ENCODE peak calls at places on chromosomes 4 and X, in four cellular contexts. B is head of caudate nucleus, S is neural progenitor cell, E is NCI-H345. K is an unnamed sample.
A peak's percentile ranks its signal among the peaks of the same experiment; 100 is the strongest.

GRCh38 chr4:150297861-150298474 is 219.7 kb downstream of the DCLK2 start:
- DNase-seq in B (no peak), S (peak; percentile 74), E (peak; percentile 1), K (peak; percentile 49)

GRCh38 chr4:103422467-103423219 is 224.5 kb upstream of the CENPE start:
- DNase-seq in B (no peak), S (no peak), E (no peak), K (no peak)

GRCh38 chr4:80213117-80213815 is 16.0 kb downstream of the PRDM8 start:
- DNase-seq in B (no peak), S (no peak), E (no peak), K (no peak)

GRCh38 chr4:77045490-77045889 is 30.3 kb downstream of the CCNI start:
- DNase-seq in B (no peak), S (peak; percentile 50), E (no peak), K (peak; percentile 48)

GRCh38 chr4:141079393-141079930 is 53.8 kb downstream of the RNF150 start:
- DNase-seq in B (no peak), S (no peak), E (no peak), K (no peak)

GRCh38 chr4:16227462-16227868 is 1.2 kb upstream of the TAPT1 start:
- DNase-seq in B (peak; percentile 51), S (peak; percentile 20), E (no peak), K (peak; percentile 51)

GRCh38 chr4:34920032-34920431 is 1324.3 kb downstream of the ARAP2 start:
- DNase-seq in B (no peak), S (no peak), E (no peak), K (no peak)

GRCh38 chr4:100933628-100934027 is 413.7 kb downstream of the PPP3CA start:
- DNase-seq in B (no peak), S (no peak), E (no peak), K (peak; percentile 8)

GRCh38 chr4:4507923-4508322 is 33.9 kb downstream of the STX18 start:
- DNase-seq in B (no peak), S (no peak), E (no peak), K (no peak)

GRCh38 chr4:119040711-119041185 is 94.9 kb upstream of the MYOZ2 start:
- DNase-seq in B (no peak), S (peak; percentile 65), E (no peak), K (peak; percentile 28)

GRCh38 chr4:97496298-97496873 is 646.9 kb downstream of the STPG2 start:
- DNase-seq in B (no peak), S (peak; percentile 1), E (no peak), K (peak; percentile 49)

GRCh38 chrX:53312946-53313745 is 31.8 kb upstream of the IQSEC2 start:
- DNase-seq in B (peak; percentile 73), S (peak; percentile 57), E (peak; percentile 35), K (no peak)

GRCh38 chrX:128020701-128021100 is 31.5 kb downstream of the ACTRT1 start:
- DNase-seq in B (no peak), S (no peak), E (no peak), K (peak; percentile 60)

GRCh38 chrX:32533848-32534247 is 677.5 kb downstream of the DMD start:
- DNase-seq in B (no peak), S (no peak), E (no peak), K (no peak)

GRCh38 chr4:166252487-166253402 is 379.7 kb downstream of the TLL1 start:
- DNase-seq in B (no peak), S (peak; percentile 57), E (peak; percentile 0), K (peak; percentile 52)

GRCh38 chr4:100805547-100805946 is 287.7 kb upstream of the EMCN start:
- DNase-seq in B (no peak), S (no peak), E (no peak), K (peak; percentile 11)

GRCh38 chr4:31422006-31422405 is 701.8 kb downstream of the PCDH7 start:
- DNase-seq in B (no peak), S (no peak), E (no peak), K (no peak)

GRCh38 chr4:125985856-125986255 is 671.1 kb downstream of the FAT4 start:
- DNase-seq in B (no peak), S (no peak), E (no peak), K (peak; percentile 93)

GRCh38 chr4:161356351-161356750 is 807.4 kb downstream of the FSTL5 start:
- DNase-seq in B (no peak), S (no peak), E (no peak), K (no peak)

GRCh38 chr4:18975916-18976610 is 954.5 kb upstream of the LCORL start:
- DNase-seq in B (no peak), S (no peak), E (no peak), K (no peak)

GRCh38 chr4:168654206-168655174 is 157.6 kb downstream of the PALLD start:
- DNase-seq in B (no peak), S (no peak), E (no peak), K (no peak)

GRCh38 chr4:170491981-170492380 is 402.2 kb upstream of the AADAT start:
- DNase-seq in B (no peak), S (no peak), E (no peak), K (no peak)

GRCh38 chr4:56004235-56004634 is 55.5 kb downstream of the CEP135 start:
- DNase-seq in B (no peak), S (no peak), E (no peak), K (no peak)

K was measured in mesendoderm.